ENCODE peak calls at places on chromosome 2, in five cellular contexts. U is CD8-positive, alpha-beta memory T cell; G is psoas muscle; I is astrocyte of the spinal cord; C is fibroblast of mammary gland. K is an unnamed sample.

GRCh38 chr2:106108351-106108750 is 85.8 kb downstream of the UXS1 start:
- DNase-seq in I (peak; percentile 56), U (no peak), C (peak; percentile 21), G (no peak), K (no peak)

GRCh38 chr2:222791946-222792649 is 68.7 kb upstream of the ACSL3 start:
- DNase-seq in U (no peak), G (peak; percentile 50), I (no peak), C (peak; percentile 70), K (no peak)

GRCh38 chr2:225920621-225921020 is 521.1 kb downstream of the NYAP2 start:
- DNase-seq in I (peak; percentile 71), C (peak; percentile 4), U (no peak), G (no peak), K (no peak)

GRCh38 chr2:219124379-219125110 is 36.1 kb downstream of the NHEJ1 start:
- DNase-seq in I (peak; percentile 37), C (peak; percentile 84), U (peak; percentile 13), G (no peak), K (peak; percentile 24)

GRCh38 chr2:235716875-235717496 is 223.1 kb downstream of the AGAP1 start:
- DNase-seq in U (no peak), G (no peak), C (no peak), I (no peak), K (no peak)

GRCh38 chr2:46825958-46826897 is 89.4 kb downstream of the MCFD2 start:
- DNase-seq in I (peak; percentile 68), C (peak; percentile 91), G (no peak), U (no peak), K (no peak)

GRCh38 chr2:72555943-72556342 is 269.9 kb downstream of the EXOC6B start:
- DNase-seq in U (no peak), I (no peak), C (no peak), G (no peak), K (no peak)

GRCh38 chr2:138086556-138086955 is 122.3 kb downstream of the HNMT start:
- DNase-seq in I (peak; percentile 41), U (no peak), G (no peak), C (peak; percentile 23), K (no peak)

GRCh38 chr2:455913-456312 is 168.0 kb upstream of the ALKAL2 start:
- DNase-seq in G (no peak), I (no peak), C (no peak), U (no peak), K (no peak)

GRCh38 chr2:40279479-40279878 is 172.4 kb downstream of the SLC8A1 start:
- DNase-seq in G (no peak), U (no peak), C (no peak), I (no peak), K (no peak)

GRCh38 chr2:40281021-40281940 is 170.6 kb downstream of the SLC8A1 start:
- DNase-seq in G (no peak), U (no peak), I (peak; percentile 95), C (peak; percentile 88), K (no peak)

GRCh38 chr2:40283111-40283909 is 168.6 kb downstream of the SLC8A1 start:
- DNase-seq in G (no peak), I (no peak), C (no peak), U (no peak), K (no peak)

GRCh38 chr2:40284797-40285196 is 167.1 kb downstream of the SLC8A1 start:
- DNase-seq in I (no peak), U (no peak), C (peak; percentile 34), G (no peak), K (no peak)

GRCh38 chr2:40282428-40282827 is 169.5 kb downstream of the SLC8A1 start:
- DNase-seq in I (no peak), C (peak; percentile 61), U (no peak), G (no peak), K (no peak)
- H3K4me3 ChIP-seq in I (peak overlapping the region; percentile 0), C (peak overlapping the region; percentile 29), U (no peak overlapping the region), G (peak overlapping the region; percentile 48), K (no peak overlapping the region)

DNA sequence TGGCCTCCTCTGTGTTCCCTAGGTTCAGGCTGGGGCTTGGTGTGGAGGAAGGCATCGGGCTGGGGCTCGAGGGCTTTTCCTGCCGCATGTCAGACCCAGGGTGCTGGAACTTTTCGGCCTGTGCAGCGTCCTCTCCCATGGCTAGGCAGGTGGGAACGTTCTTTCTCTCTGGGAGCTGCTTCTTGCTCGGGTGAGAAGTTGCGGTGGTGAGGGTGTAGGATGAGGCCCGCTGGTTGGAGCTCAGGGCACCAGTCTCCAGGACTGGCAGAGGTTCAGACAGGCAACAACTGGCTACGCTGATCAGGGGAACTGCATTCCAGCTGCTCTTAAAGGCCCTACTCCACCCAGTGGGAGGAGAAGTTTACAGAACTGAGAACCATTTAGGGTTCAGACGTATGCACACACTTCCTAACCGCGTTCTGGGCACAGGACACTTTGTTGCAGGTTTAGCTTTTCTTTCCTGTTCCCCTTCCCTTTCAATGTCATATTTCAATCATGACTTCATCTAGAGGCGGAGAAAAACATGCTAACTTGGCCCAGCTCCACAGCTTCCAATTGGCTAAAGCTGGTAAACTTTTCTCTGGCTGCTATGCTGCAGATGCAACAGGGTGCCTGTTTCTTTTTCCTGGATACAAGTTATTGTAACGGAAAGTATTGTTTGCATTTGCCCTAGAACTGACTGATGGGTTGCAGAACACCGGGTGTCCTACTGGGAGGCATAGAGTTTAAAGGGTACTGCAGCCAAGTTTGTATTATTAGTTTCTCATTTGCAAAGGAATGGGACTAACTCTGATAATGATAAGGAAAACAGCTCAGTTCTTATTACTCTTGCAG is at the start of gene CAVIN2:
- DNase-seq in I (peak; percentile 91), U (no peak), C (peak; percentile 86), G (peak; percentile 42), K (no peak)
- H3K4me3 ChIP-seq in I (peak within 1 kb of the TSS; percentile 48), U (no peak within 1 kb of the TSS), C (peak within 1 kb of the TSS; percentile 37), G (peak within 1 kb of the TSS; percentile 66), K (no peak within 1 kb of the TSS)

GRCh38 chr2:20650880-20651730 is at the start of gene HS1BP3:
- DNase-seq in G (peak; percentile 86), I (peak; percentile 64), C (peak; percentile 66), U (peak; percentile 95), K (peak; percentile 67)

GRCh38 chr2:20652141-20652540 is 1.2 kb upstream of the HS1BP3 start:
- DNase-seq in I (no peak), C (no peak), U (no peak), G (no peak), K (no peak)

GRCh38 chr2:20650412-20650879 is 452 bp downstream of the HS1BP3 start:
- DNase-seq in I (no peak), C (peak; percentile 54), G (no peak), U (no peak), K (peak; percentile 37)

GRCh38 chr2:20652673-20653575 is 2.0 kb upstream of the HS1BP3 start:
- DNase-seq in C (no peak), G (no peak), I (no peak), U (no peak), K (no peak)

DNA sequence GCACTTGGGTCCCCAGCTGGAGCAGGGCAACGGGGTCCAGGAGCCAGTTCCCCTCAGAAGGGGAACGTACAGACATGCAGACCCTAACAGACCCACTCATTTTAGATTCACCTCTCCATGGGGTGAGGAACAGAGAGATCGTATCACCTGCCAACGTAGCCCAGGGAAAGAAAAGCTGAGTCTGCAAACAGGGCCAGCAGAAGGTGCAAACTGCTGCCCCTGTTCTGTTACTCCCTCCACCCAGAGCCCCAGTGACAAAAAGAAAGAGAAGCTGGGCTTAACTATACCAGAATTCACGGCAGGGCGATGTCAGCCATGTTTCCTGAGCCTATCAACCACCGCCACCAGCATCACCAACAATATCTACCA is 817 bp upstream of the HS1BP3 start:
- DNase-seq in U (no peak), G (no peak), C (no peak), I (no peak), K (no peak)
- H3K4me3 ChIP-seq in U (peak overlapping the region; percentile 78), G (peak overlapping the region; percentile 97), C (peak overlapping the region; percentile 67), I (peak overlapping the region; percentile 84), K (peak overlapping the region; percentile 58)

GRCh38 chr2:239227111-239227581 is 173.7 kb downstream of the HDAC4 start:
- DNase-seq in U (no peak), C (no peak), I (no peak), G (no peak), K (no peak)

GRCh38 chr2:239225456-239225855 is 175.4 kb downstream of the HDAC4 start:
- DNase-seq in G (no peak), U (no peak), I (no peak), C (no peak), K (no peak)

GRCh38 chr2:239225921-239226561 is 174.8 kb downstream of the HDAC4 start:
- DNase-seq in U (no peak), G (no peak), I (peak; percentile 77), C (peak; percentile 68), K (no peak)

GRCh38 chr2:239227661-239228371 is 173.0 kb downstream of the HDAC4 start:
- DNase-seq in I (no peak), G (peak; percentile 73), C (peak; percentile 27), U (no peak), K (no peak)

DNA sequence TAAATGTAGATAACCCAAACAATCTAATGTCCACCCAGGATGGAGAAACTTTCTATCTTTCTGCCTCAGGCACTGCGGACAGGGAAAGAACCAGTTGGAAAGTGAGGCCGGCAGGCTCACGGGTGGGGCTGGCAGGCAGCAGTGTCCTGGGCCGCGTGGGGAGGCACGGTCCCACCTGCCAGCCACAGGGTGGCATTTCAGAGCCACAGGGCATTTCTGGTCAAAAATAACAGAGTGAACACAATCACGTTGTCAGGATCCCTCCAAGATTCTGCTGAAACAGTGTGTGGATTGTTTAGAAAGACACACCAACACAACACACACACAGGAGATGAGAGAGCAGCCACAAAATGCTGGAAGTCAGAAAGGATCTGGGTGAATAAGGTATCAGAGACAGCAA is 174.1 kb downstream of the HDAC4 start:
- DNase-seq in I (no peak), G (no peak), C (no peak), U (no peak), K (no peak)
- H3K4me3 ChIP-seq in I (no peak overlapping the region), G (peak overlapping the region; percentile 28), C (no peak overlapping the region), U (no peak overlapping the region), K (no peak overlapping the region)

GRCh38 chr2:197838036-197838435 is 33.6 kb downstream of the PLCL1 start:
- DNase-seq in C (peak; percentile 58), U (peak; percentile 16), G (no peak), I (peak; percentile 40), K (peak; percentile 70)
- H3K4me3 ChIP-seq in C (no peak overlapping the region), U (peak overlapping the region; percentile 29), G (peak overlapping the region; percentile 43), I (no peak overlapping the region), K (peak overlapping the region; percentile 50)

K was measured in Jurkat, Clone E6-1.